ENCODE peak calls at places on chromosomes 3 and 15, in five cellular contexts. One of them, this sample, is unnamed.

GRCh38 chr3:187088701-187089100 is 50.6 kb downstream of the RPL39L start:
- DNase-seq in Calu3: no peak
- DNase-seq in CD4-positive, alpha-beta T cell: no peak
- DNase-seq in AG09309: no peak
- DNase-seq in myocyte: no peak
- DNase-seq in this sample: no peak

GRCh38 chr3:108099679-108100428 is 9.0 kb upstream of the CD47 start:
- DNase-seq in Calu3: no peak
- DNase-seq in myocyte: peak; percentile 12
- DNase-seq in CD4-positive, alpha-beta T cell: no peak
- DNase-seq in AG09309: no peak
- DNase-seq in this sample: no peak

GRCh38 chr3:144859057-144859626 is 887.5 kb downstream of the DIPK2A start:
- DNase-seq in CD4-positive, alpha-beta T cell: no peak
- DNase-seq in Calu3: no peak
- DNase-seq in AG09309: no peak
- DNase-seq in myocyte: no peak
- DNase-seq in this sample: no peak

GRCh38 chr3:147191795-147192385 is 214.5 kb downstream of the ZIC4 start:
- DNase-seq in Calu3: peak; percentile 81
- DNase-seq in CD4-positive, alpha-beta T cell: no peak
- DNase-seq in myocyte: peak; percentile 80
- DNase-seq in AG09309: peak; percentile 52
- DNase-seq in this sample: peak; percentile 78

GRCh38 chr3:145145461-145145860 is 1015.5 kb downstream of the PLOD2 start:
- DNase-seq in Calu3: no peak
- DNase-seq in AG09309: no peak
- DNase-seq in CD4-positive, alpha-beta T cell: no peak
- DNase-seq in myocyte: no peak
- DNase-seq in this sample: no peak

GRCh38 chr3:101017048-101017447 is 23.8 kb upstream of the ABI3BP start:
- DNase-seq in CD4-positive, alpha-beta T cell: no peak
- DNase-seq in Calu3: no peak
- DNase-seq in myocyte: peak; percentile 30
- DNase-seq in AG09309: no peak
- DNase-seq in this sample: no peak

GRCh38 chr3:178444416-178444815 is 91.8 kb upstream of the KCNMB2 start:
- DNase-seq in CD4-positive, alpha-beta T cell: no peak
- DNase-seq in Calu3: no peak
- DNase-seq in myocyte: no peak
- DNase-seq in AG09309: no peak
- DNase-seq in this sample: no peak

GRCh38 chr15:70099966-70100494 is 2.3 kb upstream of the TLE3 start:
- DNase-seq in Calu3: no peak
- DNase-seq in myocyte: no peak
- DNase-seq in CD4-positive, alpha-beta T cell: no peak
- DNase-seq in AG09309: no peak
- DNase-seq in this sample: no peak

GRCh38 chr3:127608362-127608718 is 10.1 kb downstream of the MCM2 start:
- DNase-seq in myocyte: peak; percentile 27
- DNase-seq in CD4-positive, alpha-beta T cell: no peak
- DNase-seq in Calu3: no peak
- DNase-seq in AG09309: no peak
- DNase-seq in this sample: no peak

GRCh38 chr3:69009559-69010410 is 3.7 kb downstream of the EOGT start:
- DNase-seq in CD4-positive, alpha-beta T cell: no peak
- DNase-seq in AG09309: peak; percentile 93
- DNase-seq in myocyte: peak; percentile 74
- DNase-seq in Calu3: no peak
- DNase-seq in this sample: no peak

GRCh38 chr3:180278583-180279188 is 241.9 kb upstream of the PEX5L start:
- DNase-seq in AG09309: no peak
- DNase-seq in CD4-positive, alpha-beta T cell: no peak
- DNase-seq in myocyte: no peak
- DNase-seq in Calu3: no peak
- DNase-seq in this sample: no peak

GRCh38 chr3:139388961-139389551 is 391 bp downstream of the COPB2 start:
- DNase-seq in AG09309: no peak
- DNase-seq in Calu3: no peak
- DNase-seq in CD4-positive, alpha-beta T cell: no peak
- DNase-seq in myocyte: no peak
- DNase-seq in this sample: peak; percentile 59

GRCh38 chr3:66017084-66017990 is 21.4 kb downstream of the MAGI1 start:
- DNase-seq in myocyte: no peak
- DNase-seq in CD4-positive, alpha-beta T cell: no peak
- DNase-seq in AG09309: no peak
- DNase-seq in Calu3: no peak
- DNase-seq in this sample: no peak

GRCh38 chr3:52454235-52454937 is 545 bp upstream of the TNNC1 start:
- DNase-seq in CD4-positive, alpha-beta T cell: no peak
- DNase-seq in myocyte: no peak
- DNase-seq in AG09309: no peak
- DNase-seq in Calu3: no peak
- DNase-seq in this sample: peak; percentile 9

GRCh38 chr3:45881031-45882022 is 5.0 kb upstream of the CCR9 start:
- DNase-seq in Calu3: no peak
- DNase-seq in myocyte: peak; percentile 27
- DNase-seq in AG09309: no peak
- DNase-seq in CD4-positive, alpha-beta T cell: no peak
- DNase-seq in this sample: no peak

GRCh38 chr3:50177346-50177745 is 14.1 kb upstream of the GNAT1 start:
- DNase-seq in myocyte: peak; percentile 69
- DNase-seq in Calu3: no peak
- DNase-seq in CD4-positive, alpha-beta T cell: no peak
- DNase-seq in AG09309: no peak
- DNase-seq in this sample: no peak

GRCh38 chr15:98431171-98431570 is 217.2 kb upstream of the IGF1R start:
- DNase-seq in CD4-positive, alpha-beta T cell: no peak
- DNase-seq in Calu3: no peak
- DNase-seq in AG09309: no peak
- DNase-seq in myocyte: no peak
- DNase-seq in this sample: no peak

GRCh38 chr3:56022619-56023018 is 445.6 kb downstream of the ERC2 start:
- DNase-seq in AG09309: no peak
- DNase-seq in myocyte: no peak
- DNase-seq in CD4-positive, alpha-beta T cell: no peak
- DNase-seq in Calu3: no peak
- DNase-seq in this sample: no peak

GRCh38 chr3:4825572-4826236 is 153.5 kb upstream of the BHLHE40 start:
- DNase-seq in myocyte: no peak
- DNase-seq in AG09309: no peak
- DNase-seq in Calu3: peak; percentile 46
- DNase-seq in CD4-positive, alpha-beta T cell: no peak
- DNase-seq in this sample: no peak

GRCh38 chr15:83323296-83323711 is 38.8 kb upstream of the BNC1 start:
- DNase-seq in myocyte: peak; percentile 81
- DNase-seq in AG09309: peak; percentile 79
- DNase-seq in CD4-positive, alpha-beta T cell: no peak
- DNase-seq in Calu3: peak; percentile 68
- DNase-seq in this sample: peak; percentile 82

GRCh38 chr3:4113811-4114522 is 189.2 kb upstream of the SETMAR start:
- DNase-seq in Calu3: no peak
- DNase-seq in myocyte: no peak
- DNase-seq in CD4-positive, alpha-beta T cell: no peak
- DNase-seq in AG09309: no peak
- DNase-seq in this sample: no peak

GRCh38 chr3:34301313-34301712 is 502.9 kb downstream of the PDCD6IP start:
- DNase-seq in AG09309: no peak
- DNase-seq in Calu3: no peak
- DNase-seq in CD4-positive, alpha-beta T cell: no peak
- DNase-seq in myocyte: no peak
- DNase-seq in this sample: no peak

GRCh38 chr15:73986055-73986775 is 5.9 kb downstream of the STOML1 start:
- DNase-seq in myocyte: no peak
- DNase-seq in AG09309: no peak
- DNase-seq in Calu3: no peak
- DNase-seq in CD4-positive, alpha-beta T cell: no peak
- DNase-seq in this sample: no peak

GRCh38 chr15:86336051-86336788 is 256.5 kb downstream of the AGBL1 start:
- DNase-seq in CD4-positive, alpha-beta T cell: no peak
- DNase-seq in AG09309: no peak
- DNase-seq in myocyte: peak; percentile 11
- DNase-seq in Calu3: no peak
- DNase-seq in this sample: no peak

GRCh38 chr3:33440578-33441321 is 545 bp upstream of the UBP1 start:
- DNase-seq in CD4-positive, alpha-beta T cell: peak; percentile 87
- DNase-seq in myocyte: peak; percentile 100
- DNase-seq in AG09309: peak; percentile 100
- DNase-seq in Calu3: peak; percentile 89
- DNase-seq in this sample: peak; percentile 97

GRCh38 chr3:184459355-184459754 is 79.5 kb downstream of the CHRD start:
- DNase-seq in CD4-positive, alpha-beta T cell: no peak
- DNase-seq in Calu3: no peak
- DNase-seq in myocyte: no peak
- DNase-seq in AG09309: peak; percentile 28
- DNase-seq in this sample: no peak

GRCh38 chr15:29952245-29952644 is 130.0 kb upstream of the TJP1 start:
- DNase-seq in CD4-positive, alpha-beta T cell: no peak
- DNase-seq in Calu3: no peak
- DNase-seq in myocyte: no peak
- DNase-seq in AG09309: no peak
- DNase-seq in this sample: no peak

GRCh38 chr15:31276596-31277298 is 49.9 kb upstream of the KLF13 start:
- DNase-seq in AG09309: no peak
- DNase-seq in CD4-positive, alpha-beta T cell: no peak
- DNase-seq in myocyte: no peak
- DNase-seq in Calu3: no peak
- DNase-seq in this sample: no peak

GRCh38 chr15:74789171-74789627 is 7.3 kb downstream of the CSK start:
- DNase-seq in myocyte: no peak
- DNase-seq in CD4-positive, alpha-beta T cell: no peak
- DNase-seq in Calu3: peak; percentile 73
- DNase-seq in AG09309: no peak
- DNase-seq in this sample: peak; percentile 78

GRCh38 chr3:183182073-183182472 is 19.5 kb upstream of the LAMP3 start:
- DNase-seq in AG09309: no peak
- DNase-seq in myocyte: no peak
- DNase-seq in Calu3: no peak
- DNase-seq in CD4-positive, alpha-beta T cell: no peak
- DNase-seq in this sample: no peak

GRCh38 chr15:66833372-66833771 is 131.3 kb downstream of the SMAD6 start:
- DNase-seq in CD4-positive, alpha-beta T cell: no peak
- DNase-seq in AG09309: no peak
- DNase-seq in Calu3: no peak
- DNase-seq in myocyte: no peak
- DNase-seq in this sample: no peak

GRCh38 chr3:149581248-149581647 is 76.6 kb downstream of the WWTR1 start:
- DNase-seq in AG09309: peak; percentile 63
- DNase-seq in Calu3: no peak
- DNase-seq in CD4-positive, alpha-beta T cell: no peak
- DNase-seq in myocyte: no peak
- DNase-seq in this sample: no peak

GRCh38 chr15:60682115-60682514 is 203.2 kb upstream of the ICE2 start:
- DNase-seq in AG09309: no peak
- DNase-seq in Calu3: no peak
- DNase-seq in myocyte: peak; percentile 49
- DNase-seq in CD4-positive, alpha-beta T cell: no peak
- DNase-seq in this sample: no peak

GRCh38 chr3:187136936-187137335 is 2.4 kb downstream of the RPL39L start:
- DNase-seq in myocyte: no peak
- DNase-seq in Calu3: peak; percentile 18
- DNase-seq in CD4-positive, alpha-beta T cell: no peak
- DNase-seq in AG09309: no peak
- DNase-seq in this sample: no peak

GRCh38 chr15:47443839-47444238 is 273.5 kb upstream of the SEMA6D start:
- DNase-seq in CD4-positive, alpha-beta T cell: no peak
- DNase-seq in Calu3: no peak
- DNase-seq in myocyte: no peak
- DNase-seq in AG09309: no peak
- DNase-seq in this sample: no peak

GRCh38 chr3:139561959-139562676 is 22.6 kb upstream of the RBP1 start:
- DNase-seq in Calu3: peak; percentile 71
- DNase-seq in AG09309: no peak
- DNase-seq in CD4-positive, alpha-beta T cell: no peak
- DNase-seq in myocyte: peak; percentile 33
- DNase-seq in this sample: peak; percentile 62